ENCODE peak calls at places on chromosomes 16 and 17, in four cellular contexts. One of them, this sample, is unnamed.

GRCh38 chr17:2421315-2422147 is 20.7 kb upstream of the MNT start:
- DNase-seq in tibial artery: no peak
- DNase-seq in cardiac muscle cell: no peak
- DNase-seq in GM23338: peak; percentile 63
- DNase-seq in this sample: no peak

GRCh38 chr16:4660454-4661007 is 32.8 kb upstream of the NUDT16L1 start:
- DNase-seq in cardiac muscle cell: peak; percentile 64
- DNase-seq in tibial artery: no peak
- DNase-seq in GM23338: no peak
- DNase-seq in this sample: peak; percentile 33

GRCh38 chr17:4566785-4567184 is 6.4 kb upstream of the GGT6 start:
- DNase-seq in cardiac muscle cell: peak; percentile 70
- DNase-seq in tibial artery: no peak
- DNase-seq in GM23338: peak; percentile 94
- DNase-seq in this sample: no peak

GRCh38 chr16:58123896-58124600 is 5.1 kb downstream of the CFAP20 start:
- DNase-seq in cardiac muscle cell: no peak
- DNase-seq in GM23338: no peak
- DNase-seq in tibial artery: no peak
- DNase-seq in this sample: no peak

GRCh38 chr17:46002311-46002972 is 3.4 kb downstream of the STH start:
- DNase-seq in tibial artery: peak; percentile 69
- DNase-seq in GM23338: peak; percentile 84
- DNase-seq in cardiac muscle cell: peak; percentile 71
- DNase-seq in this sample: peak; percentile 67

GRCh38 chr16:63361032-63361624 is 1324.9 kb upstream of the CDH8 start:
- DNase-seq in GM23338: peak; percentile 75
- DNase-seq in cardiac muscle cell: peak; percentile 73
- DNase-seq in tibial artery: no peak
- DNase-seq in this sample: no peak

GRCh38 chr17:82962163-82962720 is 117.2 kb upstream of the METRNL start:
- DNase-seq in GM23338: no peak
- DNase-seq in tibial artery: no peak
- DNase-seq in cardiac muscle cell: peak; percentile 9
- DNase-seq in this sample: no peak

GRCh38 chr17:62321451-62321850 is 58.9 kb upstream of the EFCAB3 start:
- DNase-seq in tibial artery: no peak
- DNase-seq in GM23338: no peak
- DNase-seq in cardiac muscle cell: peak; percentile 43
- DNase-seq in this sample: no peak

GRCh38 chr17:1053661-1054360 is 56.9 kb downstream of the TIMM22 start:
- DNase-seq in cardiac muscle cell: no peak
- DNase-seq in GM23338: no peak
- DNase-seq in tibial artery: no peak
- DNase-seq in this sample: no peak

GRCh38 chr16:15466131-15466530 is 31.7 kb downstream of the BMERB1 start:
- DNase-seq in GM23338: no peak
- DNase-seq in cardiac muscle cell: no peak
- DNase-seq in tibial artery: no peak
- DNase-seq in this sample: no peak

GRCh38 chr16:23500866-23501234 is 9.4 kb downstream of the GGA2 start:
- DNase-seq in cardiac muscle cell: peak; percentile 11
- DNase-seq in tibial artery: no peak
- DNase-seq in GM23338: no peak
- DNase-seq in this sample: no peak

GRCh38 chr16:78005881-78006280 is 16.5 kb upstream of the CLEC3A start:
- DNase-seq in tibial artery: no peak
- DNase-seq in GM23338: peak; percentile 85
- DNase-seq in cardiac muscle cell: no peak
- DNase-seq in this sample: no peak
- TF ChIP-seq CTCF in tibial artery: no peak
- TF ChIP-seq CTCF in GM23338: peak; percentile 61
- TF ChIP-seq CTCF in cardiac muscle cell: no peak
- TF ChIP-seq CTCF in this sample: no peak

GRCh38 chr17:42126836-42127235 is 4.2 kb downstream of the HSPB9 start:
- DNase-seq in GM23338: no peak
- DNase-seq in tibial artery: no peak
- DNase-seq in cardiac muscle cell: no peak
- DNase-seq in this sample: no peak

GRCh38 chr17:42130310-42130936 is 7.8 kb downstream of the HSPB9 start:
- DNase-seq in tibial artery: no peak
- DNase-seq in cardiac muscle cell: no peak
- DNase-seq in GM23338: peak; percentile 25
- DNase-seq in this sample: no peak

GRCh38 chr17:42127414-42127813 is 4.8 kb downstream of the HSPB9 start:
- DNase-seq in GM23338: no peak
- DNase-seq in tibial artery: no peak
- DNase-seq in cardiac muscle cell: no peak
- DNase-seq in this sample: no peak

GRCh38 chr17:42131232-42131631 is 8.6 kb downstream of the HSPB9 start:
- DNase-seq in cardiac muscle cell: no peak
- DNase-seq in tibial artery: no peak
- DNase-seq in GM23338: no peak
- DNase-seq in this sample: no peak

GRCh38 chr17:42129109-42129837 is 6.7 kb downstream of the HSPB9 start:
- DNase-seq in GM23338: no peak
- DNase-seq in cardiac muscle cell: no peak
- DNase-seq in tibial artery: peak; percentile 51
- DNase-seq in this sample: no peak
- H3K4me1 ChIP-seq in GM23338: peaks cover 2% of the 10 kb centered on the region
- H3K4me1 ChIP-seq in cardiac muscle cell: no peaks in the 10 kb centered on the region
- H3K4me1 ChIP-seq in tibial artery: peaks cover 34% of the 10 kb centered on the region
- H3K4me1 ChIP-seq in this sample: peaks cover 22% of the 10 kb centered on the region

DNA sequence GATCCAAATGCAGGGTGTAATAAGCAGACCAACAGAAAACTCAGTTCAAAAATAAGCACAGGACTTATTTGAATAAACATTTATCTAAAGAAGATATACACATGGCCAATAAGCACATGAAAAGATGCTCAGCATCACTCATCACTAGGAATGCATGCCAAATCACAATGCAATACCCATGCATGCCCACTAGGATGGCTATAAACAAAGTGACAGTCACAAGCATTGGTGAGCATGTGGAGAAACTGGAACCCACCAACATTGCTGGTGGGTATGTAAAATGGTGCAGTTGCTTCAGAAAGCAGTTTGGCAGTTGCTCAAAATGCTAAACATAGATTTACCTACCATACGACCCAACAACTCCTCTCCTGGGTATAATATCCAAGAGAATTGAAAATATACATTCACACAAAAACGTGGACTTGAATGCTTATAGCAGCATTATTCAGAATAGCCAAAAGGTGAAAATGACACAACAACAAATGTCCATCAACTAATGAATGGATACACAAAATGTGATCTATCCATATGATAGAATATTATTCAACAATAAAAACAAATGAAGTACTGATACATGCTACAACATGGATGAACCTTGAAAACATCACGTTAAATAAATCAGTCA is 20.1 kb downstream of the UBE2O start:
- DNase-seq in tibial artery: no peak
- DNase-seq in GM23338: peak; percentile 58
- DNase-seq in cardiac muscle cell: no peak
- DNase-seq in this sample: no peak
- TF ChIP-seq CTCF in tibial artery: peak; percentile 8
- TF ChIP-seq CTCF in GM23338: peak; percentile 42
- TF ChIP-seq CTCF in cardiac muscle cell: peak; percentile 40
- TF ChIP-seq CTCF in this sample: peak; percentile 53

GRCh38 chr17:56523042-56523441 is 70.5 kb upstream of the NOG start:
- DNase-seq in tibial artery: no peak
- DNase-seq in cardiac muscle cell: no peak
- DNase-seq in GM23338: no peak
- DNase-seq in this sample: no peak

GRCh38 chr17:56532926-56533325 is 60.6 kb upstream of the NOG start:
- DNase-seq in GM23338: no peak
- DNase-seq in cardiac muscle cell: no peak
- DNase-seq in tibial artery: no peak
- DNase-seq in this sample: no peak

GRCh38 chr17:56528636-56529170 is 64.8 kb upstream of the NOG start:
- DNase-seq in cardiac muscle cell: no peak
- DNase-seq in GM23338: no peak
- DNase-seq in tibial artery: no peak
- DNase-seq in this sample: no peak
- H3K4me1 ChIP-seq in cardiac muscle cell: peaks cover 12% of the 10 kb centered on the region
- H3K4me1 ChIP-seq in GM23338: no peaks in the 10 kb centered on the region
- H3K4me1 ChIP-seq in tibial artery: no peaks in the 10 kb centered on the region
- H3K4me1 ChIP-seq in this sample: no peaks in the 10 kb centered on the region

DNA sequence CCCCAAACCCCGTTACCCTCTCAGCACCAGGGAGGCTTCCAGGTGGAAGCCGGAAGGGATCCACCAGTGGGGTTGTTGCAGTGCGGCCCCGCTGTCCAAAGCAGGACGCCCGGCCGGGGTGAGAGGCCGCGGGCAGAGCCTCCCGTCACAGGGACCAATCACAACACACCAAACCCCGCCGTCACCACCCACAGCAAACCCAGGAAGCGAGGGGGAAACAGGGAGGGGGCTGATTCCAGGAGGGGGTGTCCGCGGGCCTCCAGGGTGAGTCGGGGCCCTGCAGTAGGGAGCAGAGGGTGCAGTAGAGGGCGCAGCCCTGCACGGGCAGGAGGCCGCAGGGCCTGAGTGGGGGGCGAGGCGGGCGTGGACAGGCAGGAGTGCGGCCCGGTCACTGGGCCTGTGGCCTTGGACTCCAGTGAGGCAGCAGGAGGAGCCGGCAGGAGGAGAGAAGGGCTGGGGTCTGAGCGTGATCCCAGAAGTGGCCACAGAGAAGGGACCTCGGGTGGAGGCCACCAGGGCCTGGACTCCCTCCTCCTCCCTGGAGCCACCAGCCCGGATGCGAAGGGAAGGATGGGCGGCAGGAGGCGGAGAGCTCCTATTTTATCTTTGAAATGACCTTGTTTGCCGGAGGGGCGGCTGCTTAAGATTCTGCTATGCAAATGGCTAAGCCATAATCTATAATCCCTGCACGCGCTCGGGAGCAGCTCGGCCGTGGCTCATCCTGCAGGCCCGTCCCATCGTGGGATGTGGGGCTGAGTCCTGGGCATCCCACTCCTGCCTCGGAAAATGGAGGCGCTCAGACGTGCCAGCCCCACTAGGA is 41.5 kb downstream of the ZFPM1 start:
- DNase-seq in tibial artery: no peak
- DNase-seq in GM23338: no peak
- DNase-seq in cardiac muscle cell: no peak
- DNase-seq in this sample: no peak
- TF ChIP-seq CTCF in tibial artery: no peak
- TF ChIP-seq CTCF in GM23338: no peak
- TF ChIP-seq CTCF in cardiac muscle cell: no peak
- TF ChIP-seq CTCF in this sample: no peak

GRCh38 chr16:68355447-68356248 is 44.8 kb downstream of the PRMT7 start:
- DNase-seq in GM23338: peak; percentile 76
- DNase-seq in cardiac muscle cell: no peak
- DNase-seq in tibial artery: no peak
- DNase-seq in this sample: no peak

GRCh38 chr16:68356919-68357286 is 46.1 kb downstream of the PRMT7 start:
- DNase-seq in cardiac muscle cell: no peak
- DNase-seq in tibial artery: no peak
- DNase-seq in GM23338: no peak
- DNase-seq in this sample: no peak

GRCh38 chr16:68353366-68353765 is 42.5 kb downstream of the PRMT7 start:
- DNase-seq in GM23338: no peak
- DNase-seq in tibial artery: no peak
- DNase-seq in cardiac muscle cell: no peak
- DNase-seq in this sample: no peak

GRCh38 chr16:68356249-68356918 is 45.6 kb downstream of the PRMT7 start:
- DNase-seq in GM23338: no peak
- DNase-seq in tibial artery: no peak
- DNase-seq in cardiac muscle cell: no peak
- DNase-seq in this sample: peak; percentile 83

DNA sequence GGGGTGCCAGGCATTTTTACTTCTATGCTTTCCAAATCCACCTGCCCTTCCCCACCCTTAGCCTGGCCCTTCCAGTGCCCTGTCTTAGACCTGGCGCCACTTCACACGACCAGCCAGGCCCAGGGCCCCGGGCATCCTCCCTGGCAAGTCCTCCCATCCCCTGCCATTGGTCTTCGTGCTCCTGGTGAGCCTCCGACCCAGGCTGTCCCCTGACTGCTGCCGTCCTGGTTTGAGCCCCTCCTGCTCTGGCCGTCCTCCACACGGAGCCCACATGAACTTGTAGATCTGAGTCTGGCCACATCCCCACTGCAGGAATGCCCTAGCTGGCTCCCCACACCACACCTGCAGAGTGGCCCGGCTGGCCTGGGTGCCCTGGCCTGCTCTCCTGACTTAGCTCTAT is 44.0 kb downstream of the PRMT7 start:
- DNase-seq in tibial artery: no peak
- DNase-seq in cardiac muscle cell: no peak
- DNase-seq in GM23338: no peak
- DNase-seq in this sample: no peak
- H3K4me1 ChIP-seq in tibial artery: no peaks in the 10 kb centered on the region
- H3K4me1 ChIP-seq in cardiac muscle cell: no peaks in the 10 kb centered on the region
- H3K4me1 ChIP-seq in GM23338: no peaks in the 10 kb centered on the region
- H3K4me1 ChIP-seq in this sample: peaks cover 38% of the 10 kb centered on the region

GRCh38 chr17:79519152-79519523 is 91.7 kb downstream of the RBFOX3 start:
- DNase-seq in GM23338: no peak
- DNase-seq in tibial artery: no peak
- DNase-seq in cardiac muscle cell: no peak
- DNase-seq in this sample: no peak
- TF ChIP-seq CTCF in GM23338: no peak
- TF ChIP-seq CTCF in tibial artery: no peak
- TF ChIP-seq CTCF in cardiac muscle cell: no peak
- TF ChIP-seq CTCF in this sample: no peak

DNA sequence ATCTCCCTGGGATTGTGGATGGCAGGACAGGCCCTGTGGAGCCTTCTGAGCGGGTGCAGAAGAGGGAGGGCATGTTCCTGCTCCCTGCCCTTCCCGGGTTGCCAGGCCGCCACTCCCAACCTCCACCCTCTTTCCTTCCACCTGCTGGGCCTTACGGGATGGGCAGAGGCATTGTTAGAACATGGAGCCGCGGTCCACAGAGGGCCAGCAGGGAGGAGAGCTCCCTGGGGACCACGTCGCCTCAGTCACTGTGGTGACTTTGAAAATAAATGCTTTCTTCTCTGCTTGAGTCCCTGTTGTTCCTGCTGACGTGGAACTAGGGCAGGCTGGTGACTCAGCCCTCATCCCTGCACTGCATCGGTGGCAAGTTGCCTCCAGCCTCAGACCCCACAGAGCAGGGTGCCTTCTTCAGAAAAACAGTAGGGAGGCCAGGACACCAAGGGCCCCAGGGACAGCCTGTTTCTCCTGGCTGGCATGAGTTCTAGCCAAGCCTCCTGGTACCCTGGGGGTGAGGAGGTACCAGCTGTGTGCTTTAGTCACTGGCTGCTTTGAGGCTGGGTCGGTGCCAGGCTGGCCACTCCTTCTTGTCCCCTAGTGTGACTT is 224.9 kb downstream of the SEC14L1 start:
- DNase-seq in cardiac muscle cell: peak; percentile 84
- DNase-seq in tibial artery: peak; percentile 85
- DNase-seq in GM23338: no peak
- DNase-seq in this sample: no peak
- H3K4me1 ChIP-seq in cardiac muscle cell: peaks cover 8% of the 10 kb centered on the region
- H3K4me1 ChIP-seq in tibial artery: peaks cover 43% of the 10 kb centered on the region
- H3K4me1 ChIP-seq in GM23338: peaks cover 10% of the 10 kb centered on the region
- H3K4me1 ChIP-seq in this sample: peaks cover 59% of the 10 kb centered on the region